ENCODE peak calls at places on chromosomes 11 and 22, in five cellular contexts. One of them, this sample, is unnamed.

GRCh38 chr22:17152340-17152739 is 6.7 kb downstream of the HDHD5 start:
- DNase-seq in heart left ventricle: no peak
- DNase-seq in right lobe of liver: no peak
- DNase-seq in transverse colon: no peak
- DNase-seq in ovary: no peak
- DNase-seq in this sample: no peak

GRCh38 chr11:27234961-27235360 is 128.1 kb downstream of the CCDC34 start:
- DNase-seq in right lobe of liver: no peak
- DNase-seq in ovary: no peak
- DNase-seq in transverse colon: peak
- DNase-seq in heart left ventricle: no peak
- DNase-seq in this sample: no peak

GRCh38 chr11:64165482-64165841 is 451 bp downstream of the MACROD1 start:
- DNase-seq in right lobe of liver: no peak
- DNase-seq in transverse colon: peak
- DNase-seq in ovary: peak
- DNase-seq in heart left ventricle: peak
- DNase-seq in this sample: peak

GRCh38 chr11:107042748-107043147 is 24.5 kb upstream of the GUCY1A2 start:
- DNase-seq in right lobe of liver: no peak
- DNase-seq in transverse colon: no peak
- DNase-seq in ovary: no peak
- DNase-seq in heart left ventricle: no peak
- DNase-seq in this sample: no peak

GRCh38 chr11:76206077-76206326 is 300 bp downstream of the WNT11 start:
- DNase-seq in transverse colon: peak
- DNase-seq in ovary: no peak
- DNase-seq in right lobe of liver: no peak
- DNase-seq in heart left ventricle: no peak
- DNase-seq in this sample: no peak

GRCh38 chr22:36740716-36741115 is 35.2 kb downstream of the IFT27 start:
- DNase-seq in ovary: no peak
- DNase-seq in heart left ventricle: no peak
- DNase-seq in right lobe of liver: no peak
- DNase-seq in transverse colon: peak
- DNase-seq in this sample: no peak

GRCh38 chr11:92830382-92831148 is 138.9 kb upstream of the MTNR1B start:
- DNase-seq in right lobe of liver: no peak
- DNase-seq in transverse colon: no peak
- DNase-seq in heart left ventricle: no peak
- DNase-seq in ovary: no peak
- DNase-seq in this sample: no peak

GRCh38 chr11:120043323-120043945 is 94.5 kb downstream of the TRIM29 start:
- DNase-seq in heart left ventricle: peak
- DNase-seq in transverse colon: no peak
- DNase-seq in right lobe of liver: no peak
- DNase-seq in ovary: no peak
- DNase-seq in this sample: no peak

GRCh38 chr22:20549232-20549841 is 41.9 kb downstream of the MED15 start:
- DNase-seq in transverse colon: no peak
- DNase-seq in heart left ventricle: no peak
- DNase-seq in right lobe of liver: peak
- DNase-seq in ovary: peak
- DNase-seq in this sample: no peak

GRCh38 chr11:65059523-65059922 is 1.2 kb upstream of the NAALADL1 start:
- DNase-seq in ovary: no peak
- DNase-seq in heart left ventricle: no peak
- DNase-seq in right lobe of liver: no peak
- DNase-seq in transverse colon: no peak
- DNase-seq in this sample: no peak

GRCh38 chr22:17974087-17974486 is 50.3 kb downstream of the MICAL3 start:
- DNase-seq in heart left ventricle: no peak
- DNase-seq in ovary: no peak
- DNase-seq in right lobe of liver: no peak
- DNase-seq in transverse colon: no peak
- DNase-seq in this sample: no peak

GRCh38 chr11:94747136-94748110 is 20.7 kb upstream of the AMOTL1 start:
- DNase-seq in ovary: no peak
- DNase-seq in transverse colon: no peak
- DNase-seq in right lobe of liver: no peak
- DNase-seq in heart left ventricle: no peak
- DNase-seq in this sample: no peak

GRCh38 chr11:86550757-86551156 is 121.7 kb downstream of the ME3 start:
- DNase-seq in transverse colon: no peak
- DNase-seq in ovary: no peak
- DNase-seq in right lobe of liver: no peak
- DNase-seq in heart left ventricle: no peak
- DNase-seq in this sample: no peak

GRCh38 chr11:86548278-86548917 is 124.0 kb downstream of the ME3 start:
- DNase-seq in right lobe of liver: no peak
- DNase-seq in heart left ventricle: no peak
- DNase-seq in ovary: no peak
- DNase-seq in transverse colon: no peak
- DNase-seq in this sample: no peak

GRCh38 chr11:86553322-86553721 is 119.1 kb downstream of the ME3 start:
- DNase-seq in transverse colon: peak
- DNase-seq in ovary: no peak
- DNase-seq in right lobe of liver: no peak
- DNase-seq in heart left ventricle: no peak
- DNase-seq in this sample: no peak

GRCh38 chr11:86551693-86552092 is 120.7 kb downstream of the ME3 start:
- DNase-seq in transverse colon: no peak
- DNase-seq in heart left ventricle: no peak
- DNase-seq in right lobe of liver: no peak
- DNase-seq in ovary: no peak
- DNase-seq in this sample: no peak

GRCh38 chr11:86551286-86551685 is 121.1 kb downstream of the ME3 start:
- DNase-seq in transverse colon: no peak
- DNase-seq in heart left ventricle: no peak
- DNase-seq in ovary: no peak
- DNase-seq in right lobe of liver: no peak
- DNase-seq in this sample: no peak
- H3K4me3 ChIP-seq in transverse colon: no peak
- H3K4me3 ChIP-seq in heart left ventricle: no peak
- H3K4me3 ChIP-seq in ovary: no peak
- H3K4me3 ChIP-seq in right lobe of liver: no peak
- H3K4me3 ChIP-seq in this sample: no peak

GRCh38 chr11:67240575-67241389 is 25.5 kb upstream of the GRK2 start:
- DNase-seq in ovary: peak
- DNase-seq in heart left ventricle: peak
- DNase-seq in transverse colon: peak
- DNase-seq in right lobe of liver: peak
- DNase-seq in this sample: peak
- TF ChIP-seq POLR2A in ovary: no peak
- TF ChIP-seq POLR2A in heart left ventricle: no peak
- TF ChIP-seq POLR2A in transverse colon: peak
- TF ChIP-seq POLR2A in right lobe of liver: peak
- TF ChIP-seq POLR2A in this sample: no peak

GRCh38 chr22:21951931-21952465 is 650 bp downstream of the PPM1F start:
- DNase-seq in right lobe of liver: peak
- DNase-seq in ovary: peak
- DNase-seq in transverse colon: peak
- DNase-seq in heart left ventricle: peak
- DNase-seq in this sample: peak
- H3K27ac ChIP-seq in right lobe of liver: peak
- H3K27ac ChIP-seq in ovary: no peak
- H3K27ac ChIP-seq in transverse colon: peak
- H3K27ac ChIP-seq in heart left ventricle: peak
- H3K27ac ChIP-seq in this sample: peak

DNA sequence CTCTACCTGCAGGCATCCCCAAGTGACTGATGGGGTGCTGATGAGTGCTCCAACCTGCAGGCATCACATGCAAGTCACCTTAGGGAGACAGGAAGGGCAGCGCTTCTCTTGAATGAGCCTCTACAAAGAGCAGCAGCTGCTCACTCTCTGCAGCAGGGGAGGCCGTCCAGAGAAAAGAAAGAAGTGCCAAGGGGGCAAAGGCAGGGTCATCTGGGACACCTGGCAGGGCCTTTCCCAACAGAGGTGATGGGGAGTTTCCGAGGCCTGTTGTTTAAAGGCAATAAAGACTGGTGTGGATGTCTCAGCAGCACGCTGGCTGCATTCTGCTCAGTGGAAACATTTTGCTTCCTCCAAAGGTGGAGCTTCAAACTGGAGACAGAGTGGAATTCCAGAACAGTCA is 113.7 kb downstream of the ETS1 start:
- DNase-seq in right lobe of liver: no peak
- DNase-seq in ovary: no peak
- DNase-seq in transverse colon: no peak
- DNase-seq in heart left ventricle: no peak
- DNase-seq in this sample: no peak
- H3K4me3 ChIP-seq in right lobe of liver: no peak
- H3K4me3 ChIP-seq in ovary: no peak
- H3K4me3 ChIP-seq in transverse colon: no peak
- H3K4me3 ChIP-seq in heart left ventricle: no peak
- H3K4me3 ChIP-seq in this sample: no peak

GRCh38 chr22:21688706-21689381 is 23.0 kb downstream of the PPIL2 start:
- DNase-seq in ovary: no peak
- DNase-seq in right lobe of liver: no peak
- DNase-seq in transverse colon: no peak
- DNase-seq in heart left ventricle: no peak
- DNase-seq in this sample: no peak

GRCh38 chr22:21686634-21687393 is 21.0 kb downstream of the PPIL2 start:
- DNase-seq in ovary: no peak
- DNase-seq in right lobe of liver: no peak
- DNase-seq in heart left ventricle: no peak
- DNase-seq in transverse colon: no peak
- DNase-seq in this sample: no peak

GRCh38 chr22:21688341-21688705 is 22.5 kb downstream of the PPIL2 start:
- DNase-seq in ovary: no peak
- DNase-seq in heart left ventricle: no peak
- DNase-seq in right lobe of liver: no peak
- DNase-seq in transverse colon: no peak
- DNase-seq in this sample: no peak

GRCh38 chr22:21686193-21686608 is 20.4 kb downstream of the PPIL2 start:
- DNase-seq in ovary: no peak
- DNase-seq in heart left ventricle: no peak
- DNase-seq in right lobe of liver: no peak
- DNase-seq in transverse colon: no peak
- DNase-seq in this sample: no peak

DNA sequence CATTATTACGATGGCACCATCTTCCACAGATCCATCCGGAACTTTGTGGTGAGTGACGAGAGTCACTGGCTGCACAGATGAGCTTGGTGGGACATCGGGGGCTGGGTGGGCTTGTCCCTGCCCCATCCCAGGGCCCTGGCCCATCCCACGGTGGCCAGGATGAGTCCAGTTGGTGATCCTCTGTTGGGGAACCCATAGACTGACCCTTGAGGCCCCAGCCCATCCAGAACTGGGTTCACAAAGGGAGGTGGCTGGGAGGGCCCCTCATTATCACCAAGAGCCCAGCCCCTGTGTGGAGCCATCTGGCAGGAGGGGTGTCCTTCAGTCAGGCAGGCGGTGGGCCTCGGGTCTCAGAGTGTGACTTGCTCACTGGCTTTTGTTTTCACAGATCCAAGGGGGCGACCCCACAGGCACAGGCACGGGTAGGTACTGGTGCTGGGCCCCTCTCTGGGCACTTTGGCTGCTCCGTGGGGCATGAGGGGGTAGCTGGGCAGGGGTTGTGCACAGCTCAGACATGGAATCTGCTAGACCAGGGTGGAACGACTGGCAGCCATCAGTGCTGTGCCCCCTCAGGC is 22.0 kb downstream of the PPIL2 start:
- DNase-seq in right lobe of liver: no peak
- DNase-seq in transverse colon: no peak
- DNase-seq in ovary: no peak
- DNase-seq in heart left ventricle: no peak
- DNase-seq in this sample: no peak
- TF ChIP-seq POLR2A in right lobe of liver: no peak
- TF ChIP-seq POLR2A in transverse colon: no peak
- TF ChIP-seq POLR2A in ovary: no peak
- TF ChIP-seq POLR2A in heart left ventricle: no peak
- TF ChIP-seq POLR2A in this sample: no peak

DNA sequence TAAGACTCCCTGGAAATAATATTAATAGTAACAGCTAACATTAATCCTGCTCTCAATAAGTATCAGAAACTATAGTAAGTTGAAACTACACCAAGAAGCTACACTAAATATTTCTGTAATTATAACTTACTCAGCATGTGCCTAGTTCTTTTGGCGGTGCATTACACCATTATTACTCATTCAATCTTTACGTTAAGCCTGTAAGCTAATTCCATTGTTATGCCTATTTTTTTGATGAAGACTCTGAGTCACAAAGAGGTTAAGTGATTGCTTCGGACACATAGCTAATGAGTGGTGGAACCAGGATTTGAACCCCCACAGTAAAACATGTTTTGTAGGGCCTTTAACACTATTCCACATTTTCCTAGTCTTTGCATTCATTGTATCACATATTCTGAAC is 111.6 kb downstream of the RASSF10 start:
- DNase-seq in right lobe of liver: no peak
- DNase-seq in ovary: no peak
- DNase-seq in transverse colon: no peak
- DNase-seq in heart left ventricle: no peak
- DNase-seq in this sample: no peak
- H3K27ac ChIP-seq in right lobe of liver: no peak
- H3K27ac ChIP-seq in ovary: no peak
- H3K27ac ChIP-seq in transverse colon: no peak
- H3K27ac ChIP-seq in heart left ventricle: no peak
- H3K27ac ChIP-seq in this sample: no peak

GRCh38 chr11:14973621-14974020 is 1.5 kb upstream of the CALCA start:
- DNase-seq in transverse colon: no peak
- DNase-seq in heart left ventricle: no peak
- DNase-seq in right lobe of liver: no peak
- DNase-seq in ovary: no peak
- DNase-seq in this sample: no peak
- H3K4me3 ChIP-seq in transverse colon: peak
- H3K4me3 ChIP-seq in heart left ventricle: peak
- H3K4me3 ChIP-seq in right lobe of liver: no peak
- H3K4me3 ChIP-seq in ovary: no peak
- H3K4me3 ChIP-seq in this sample: peak

GRCh38 chr11:104968856-104969776 is 742 bp upstream of the CASP4 start:
- DNase-seq in heart left ventricle: peak
- DNase-seq in ovary: peak
- DNase-seq in transverse colon: peak
- DNase-seq in right lobe of liver: peak
- DNase-seq in this sample: no peak
- TF ChIP-seq POLR2A in heart left ventricle: no peak
- TF ChIP-seq POLR2A in ovary: no peak
- TF ChIP-seq POLR2A in transverse colon: no peak
- TF ChIP-seq POLR2A in right lobe of liver: no peak
- TF ChIP-seq POLR2A in this sample: no peak

This sample was measured in gastrocnemius medialis.